ENCODE peak calls at places on chromosome 18, in ten cellular contexts. B is effector memory CD4-positive, alpha-beta T cell; N is left ventricle myocardium inferior; P is tibial nerve; T is BJ; R is astrocyte; Z is tibial artery; F is heart right ventricle; X is gastrocnemius medialis; C is lung. M is an unnamed sample. For H3K36me3, the result is how much of the 10 kb centered on the place peaks cover.

GRCh38 chr18:79071037-79071960 is 2.1 kb downstream of the ATP9B start:
- DNase-seq in B (no peak), F (no peak), C (no peak), N (no peak), T (no peak), R (no peak), X (no peak), P (no peak), Z (no peak), M (no peak)

GRCh38 chr18:33440011-33440383 is 524 bp downstream of the CCDC178 start:
- DNase-seq in N (peak), X (no peak), P (no peak), R (peak), Z (no peak), C (no peak), T (no peak), F (peak), B (no peak), M (peak)

GRCh38 chr18:48940854-48941531 is 9.8 kb downstream of the SMAD7 start:
- DNase-seq in C (no peak), Z (no peak), N (no peak), X (no peak), T (no peak), R (no peak), P (no peak), F (no peak), B (peak), M (no peak)

GRCh38 chr18:33844232-33844631 is 266.2 kb downstream of the ASXL3 start:
- DNase-seq in P (no peak), T (no peak), C (no peak), R (no peak), F (no peak), N (no peak), B (no peak), Z (no peak), X (no peak), M (no peak)

GRCh38 chr18:38453880-38454279 is 888.3 kb upstream of the CELF4 start:
- DNase-seq in P (no peak), Z (no peak), F (no peak), R (no peak), T (no peak), N (no peak), B (no peak), X (no peak), C (no peak), M (no peak)

GRCh38 chr18:52948878-52949444 is 609.0 kb downstream of the DCC start:
- DNase-seq in P (no peak), B (no peak), T (no peak), Z (no peak), N (no peak), F (no peak), X (no peak), C (no peak), R (no peak), M (no peak)

GRCh38 chr18:62796216-62796621 is 80.9 kb downstream of the PHLPP1 start:
- DNase-seq in X (no peak), P (no peak), T (no peak), B (no peak), F (no peak), Z (no peak), C (no peak), R (no peak), N (no peak), M (no peak)

GRCh38 chr18:79380816-79381806 is 14.6 kb upstream of the NFATC1 start:
- DNase-seq in X (peak), N (peak), Z (peak), T (no peak), B (no peak), C (peak), F (peak), P (peak), R (no peak), M (peak)

GRCh38 chr18:68299906-68300305 is 415.0 kb downstream of the TMX3 start:
- DNase-seq in C (no peak), F (no peak), T (no peak), P (no peak), N (no peak), Z (no peak), R (no peak), B (no peak), X (no peak), M (peak)

GRCh38 chr18:6482198-6482977 is 67.7 kb upstream of the L3MBTL4 start:
- DNase-seq in T (no peak), X (peak), F (peak), P (peak), Z (peak), B (no peak), N (peak), R (peak), C (peak), M (peak)

GRCh38 chr18:22286576-22286975 is 117.2 kb downstream of the GATA6 start:
- DNase-seq in B (no peak), P (no peak), N (no peak), R (peak), Z (peak), X (no peak), T (no peak), F (no peak), C (peak), M (peak)

GRCh38 chr18:76453057-76453561 is 41.9 kb downstream of the ZNF516 start:
- DNase-seq in N (no peak), Z (no peak), T (no peak), X (peak), B (no peak), F (no peak), P (no peak), R (no peak), C (no peak), M (no peak)

GRCh38 chr18:68409585-68409984 is 305.3 kb downstream of the TMX3 start:
- DNase-seq in B (no peak), F (no peak), T (no peak), Z (no peak), R (no peak), C (no peak), P (no peak), X (no peak), N (no peak), M (peak)

GRCh38 chr18:60549338-60549960 is 176.9 kb upstream of the MC4R start:
- DNase-seq in T (peak), F (no peak), P (no peak), C (no peak), Z (no peak), X (no peak), N (no peak), B (no peak), R (peak), M (peak)

GRCh38 chr18:9947248-9947647 is 33.4 kb downstream of the VAPA start:
- DNase-seq in X (no peak), C (no peak), P (no peak), N (no peak), T (no peak), Z (no peak), B (no peak), F (no peak), R (no peak), M (peak)
- H3K36me3 ChIP-seq in X (under half), C (under half), P (under half), N (half or more), T (under half), Z (half or more), B (under half), F (half or more), R (under half), M (under half)

DNA sequence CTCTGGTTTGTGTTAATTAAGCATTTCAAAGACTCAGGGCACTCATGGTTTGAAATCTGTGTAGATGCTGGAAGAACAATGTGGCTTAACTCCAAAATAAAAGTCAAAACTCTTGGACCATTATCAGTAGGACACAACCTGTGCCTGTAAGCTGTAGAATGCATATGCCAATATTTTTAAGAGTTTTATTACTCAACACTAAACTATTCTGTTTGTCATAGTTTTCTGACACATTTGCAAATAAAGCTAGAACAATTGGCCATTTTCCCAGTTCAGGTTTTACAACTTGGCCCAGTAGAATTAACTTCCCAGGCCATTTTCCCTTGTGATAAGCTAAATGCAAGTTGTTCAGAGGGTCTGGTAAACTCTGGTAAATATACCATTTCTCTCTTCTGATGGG is 713.1 kb downstream of the CBLN2 start:
- DNase-seq in B (no peak), R (peak), Z (no peak), P (no peak), N (no peak), T (no peak), F (no peak), C (no peak), X (no peak), M (peak)
- H3K4me3 ChIP-seq in B (no peak), R (no peak), Z (no peak), P (no peak), N (no peak), T (no peak), F (no peak), C (no peak), X (no peak), M (no peak)

GRCh38 chr18:40402052-40402451 is 1553.0 kb upstream of the PIK3C3 start:
- DNase-seq in F (no peak), N (no peak), Z (no peak), C (no peak), X (no peak), R (no peak), P (no peak), B (no peak), T (no peak), M (no peak)
- H3K36me3 ChIP-seq in F (under half), N (under half), Z (under half), C (under half), X (under half), R (under half), P (under half), B (under half), T (under half), M (under half)

DNA sequence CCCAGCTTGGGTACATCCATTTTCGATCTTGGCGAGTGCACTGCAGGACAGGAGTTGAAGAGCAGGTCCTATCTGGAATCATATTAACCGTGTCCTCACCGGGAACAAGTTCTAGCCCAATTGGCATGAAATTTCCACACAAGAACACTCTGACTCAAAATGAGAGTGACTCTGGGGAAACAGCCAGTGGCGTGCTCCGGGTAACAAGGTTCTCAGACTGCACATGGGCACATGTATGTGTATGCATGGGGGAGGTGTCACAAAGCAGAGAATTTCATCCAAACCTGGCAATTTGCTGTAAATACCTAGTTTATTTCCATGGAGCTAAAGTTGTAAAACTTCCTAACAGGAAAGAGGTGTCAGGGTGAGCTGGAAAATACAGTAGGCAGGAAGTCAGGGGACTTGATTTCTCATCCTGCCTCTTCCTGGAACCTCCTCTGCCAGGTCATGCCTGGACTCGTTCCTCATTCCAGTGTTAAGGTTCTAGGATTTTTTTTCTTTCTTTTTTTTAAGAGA is 1.7 kb downstream of the TUBB6 start:
- DNase-seq in B (no peak), T (no peak), F (no peak), P (no peak), N (no peak), C (no peak), X (no peak), R (no peak), Z (no peak), M (peak)
- H3K4me3 ChIP-seq in B (no peak), T (peak), F (peak), P (peak), N (peak), C (no peak), X (peak), R (peak), Z (peak), M (peak)

DNA sequence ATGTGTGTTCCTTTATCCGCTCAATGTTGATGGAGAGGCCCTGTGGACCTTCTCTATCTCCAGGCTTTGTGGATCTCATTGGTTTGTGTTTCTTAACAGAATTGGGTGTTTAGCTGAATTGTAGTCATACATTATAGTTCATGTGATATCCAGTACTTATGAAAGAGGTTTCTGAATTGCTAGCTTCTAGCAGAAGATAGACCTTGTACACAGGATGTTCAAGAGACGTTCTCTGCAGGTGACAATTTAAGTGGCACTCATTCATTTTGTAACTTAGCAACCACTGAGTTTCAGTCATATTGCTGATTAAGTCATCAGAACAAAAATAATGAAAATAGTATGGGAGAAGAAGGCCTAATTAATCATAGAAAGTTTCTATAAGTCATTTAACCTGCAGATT is 279.2 kb downstream of the ALPK2 start:
- DNase-seq in N (no peak), P (no peak), X (no peak), B (no peak), Z (no peak), F (no peak), R (no peak), C (no peak), T (no peak), M (no peak)
- H3K36me3 ChIP-seq in N (under half), P (under half), X (under half), B (under half), Z (under half), F (under half), R (under half), C (under half), T (under half), M (under half)

GRCh38 chr18:74289137-74289536 is 2.6 kb downstream of the CYB5A start:
- DNase-seq in P (no peak), N (no peak), R (no peak), C (no peak), Z (no peak), F (no peak), B (no peak), X (no peak), T (no peak), M (peak)

GRCh38 chr18:74288730-74289129 is 3.0 kb downstream of the CYB5A start:
- DNase-seq in T (no peak), F (no peak), N (no peak), C (no peak), X (no peak), B (no peak), Z (no peak), P (no peak), R (no peak), M (no peak)

GRCh38 chr18:74291771-74292540 is at the start of gene CYB5A:
- DNase-seq in X (peak), B (peak), Z (peak), C (peak), P (peak), R (peak), F (peak), T (peak), N (peak), M (peak)

GRCh38 chr18:74290831-74291770 is 662 bp downstream of the CYB5A start:
- DNase-seq in C (peak), R (no peak), P (no peak), T (no peak), F (no peak), N (peak), Z (no peak), B (no peak), X (no peak), M (peak)

GRCh38 chr18:74289946-74290478 is 1.8 kb downstream of the CYB5A start:
- DNase-seq in T (no peak), R (no peak), Z (no peak), F (no peak), B (no peak), C (no peak), X (no peak), N (no peak), P (no peak), M (no peak)
- H3K4me3 ChIP-seq in T (no peak), R (no peak), Z (no peak), F (no peak), B (no peak), C (peak), X (no peak), N (peak), P (peak), M (no peak)

GRCh38 chr18:45870419-45870818 is 44.9 kb downstream of the SIGLEC15 start:
- DNase-seq in N (no peak), P (no peak), X (no peak), B (no peak), T (no peak), F (no peak), C (no peak), R (no peak), Z (no peak), M (no peak)
- H3K36me3 ChIP-seq in N (half or more), P (under half), X (half or more), B (half or more), T (under half), F (half or more), C (under half), R (under half), Z (half or more), M (under half)